ENCODE peak calls at places on chromosomes 3 and 15, in seven cellular contexts. One of them, this sample, is unnamed.

GRCh38 chr3:11548721-11549131 is 95.0 kb downstream of the VGLL4 start:
- DNase-seq in endodermal cell: no peak
- DNase-seq in brain microvascular endothelial cell: peak; percentile 85
- DNase-seq in cardiac fibroblast: peak; percentile 85
- DNase-seq in tibial artery: no peak
- DNase-seq in mammary epithelial cell: no peak
- DNase-seq in SJSA1: peak; percentile 49
- DNase-seq in this sample: peak; percentile 56

GRCh38 chr3:11452988-11453847 is 181.0 kb downstream of the ATG7 start:
- DNase-seq in brain microvascular endothelial cell: peak; percentile 77
- DNase-seq in cardiac fibroblast: peak; percentile 83
- DNase-seq in endodermal cell: no peak
- DNase-seq in SJSA1: peak; percentile 91
- DNase-seq in tibial artery: no peak
- DNase-seq in mammary epithelial cell: peak; percentile 25
- DNase-seq in this sample: no peak

GRCh38 chr15:55977225-55977624 is 16.2 kb downstream of the NEDD4 start:
- DNase-seq in SJSA1: no peak
- DNase-seq in endodermal cell: no peak
- DNase-seq in brain microvascular endothelial cell: no peak
- DNase-seq in mammary epithelial cell: no peak
- DNase-seq in cardiac fibroblast: peak; percentile 39
- DNase-seq in tibial artery: no peak
- DNase-seq in this sample: peak; percentile 41

GRCh38 chr3:48407542-48408099 is 22.3 kb downstream of the PLXNB1 start:
- DNase-seq in tibial artery: peak; percentile 13
- DNase-seq in endodermal cell: peak; percentile 83
- DNase-seq in mammary epithelial cell: no peak
- DNase-seq in SJSA1: no peak
- DNase-seq in brain microvascular endothelial cell: no peak
- DNase-seq in cardiac fibroblast: no peak
- DNase-seq in this sample: no peak

GRCh38 chr3:56323986-56324420 is 144.3 kb downstream of the ERC2 start:
- DNase-seq in endodermal cell: peak; percentile 63
- DNase-seq in brain microvascular endothelial cell: peak; percentile 81
- DNase-seq in cardiac fibroblast: peak; percentile 85
- DNase-seq in mammary epithelial cell: peak; percentile 66
- DNase-seq in tibial artery: peak; percentile 23
- DNase-seq in SJSA1: peak; percentile 71
- DNase-seq in this sample: peak; percentile 22

GRCh38 chr3:81198766-81199165 is 562.7 kb downstream of the GBE1 start:
- DNase-seq in cardiac fibroblast: peak; percentile 36
- DNase-seq in SJSA1: no peak
- DNase-seq in endodermal cell: no peak
- DNase-seq in tibial artery: no peak
- DNase-seq in mammary epithelial cell: no peak
- DNase-seq in brain microvascular endothelial cell: no peak
- DNase-seq in this sample: no peak

GRCh38 chr3:76038949-76039348 is 253.6 kb upstream of the ZNF717 start:
- DNase-seq in tibial artery: no peak
- DNase-seq in SJSA1: no peak
- DNase-seq in cardiac fibroblast: no peak
- DNase-seq in endodermal cell: no peak
- DNase-seq in mammary epithelial cell: no peak
- DNase-seq in brain microvascular endothelial cell: no peak
- DNase-seq in this sample: no peak

GRCh38 chr15:87881001-87881400 is 375.5 kb downstream of the NTRK3 start:
- DNase-seq in SJSA1: no peak
- DNase-seq in cardiac fibroblast: no peak
- DNase-seq in brain microvascular endothelial cell: no peak
- DNase-seq in mammary epithelial cell: no peak
- DNase-seq in endodermal cell: no peak
- DNase-seq in tibial artery: no peak
- DNase-seq in this sample: no peak

GRCh38 chr3:160665784-160666526 is 11.0 kb upstream of the ARL14 start:
- DNase-seq in endodermal cell: no peak
- DNase-seq in brain microvascular endothelial cell: peak; percentile 85
- DNase-seq in cardiac fibroblast: peak; percentile 88
- DNase-seq in tibial artery: no peak
- DNase-seq in SJSA1: peak; percentile 15
- DNase-seq in mammary epithelial cell: peak; percentile 86
- DNase-seq in this sample: peak; percentile 84

GRCh38 chr3:69690-70089 is 126.9 kb upstream of the CHL1 start:
- DNase-seq in cardiac fibroblast: peak; percentile 37
- DNase-seq in endodermal cell: no peak
- DNase-seq in mammary epithelial cell: no peak
- DNase-seq in brain microvascular endothelial cell: no peak
- DNase-seq in SJSA1: no peak
- DNase-seq in tibial artery: no peak
- DNase-seq in this sample: peak; percentile 23

GRCh38 chr15:82553846-82554245 is 13.6 kb upstream of the RPS17 start:
- DNase-seq in tibial artery: no peak
- DNase-seq in brain microvascular endothelial cell: no peak
- DNase-seq in mammary epithelial cell: no peak
- DNase-seq in cardiac fibroblast: no peak
- DNase-seq in SJSA1: no peak
- DNase-seq in endodermal cell: no peak
- DNase-seq in this sample: no peak

GRCh38 chr3:127589600-127590281 is 792 bp downstream of the TPRA1 start:
- DNase-seq in brain microvascular endothelial cell: no peak
- DNase-seq in cardiac fibroblast: peak; percentile 15
- DNase-seq in mammary epithelial cell: no peak
- DNase-seq in tibial artery: no peak
- DNase-seq in SJSA1: peak; percentile 29
- DNase-seq in endodermal cell: peak; percentile 72
- DNase-seq in this sample: peak; percentile 32

GRCh38 chr3:142857056-142857455 is 31.8 kb downstream of the PCOLCE2 start:
- DNase-seq in mammary epithelial cell: peak; percentile 45
- DNase-seq in cardiac fibroblast: no peak
- DNase-seq in SJSA1: no peak
- DNase-seq in tibial artery: no peak
- DNase-seq in endodermal cell: peak; percentile 87
- DNase-seq in brain microvascular endothelial cell: no peak
- DNase-seq in this sample: peak; percentile 60

GRCh38 chr15:101491739-101492640 is 2.5 kb upstream of the PCSK6 start:
- DNase-seq in SJSA1: no peak
- DNase-seq in mammary epithelial cell: no peak
- DNase-seq in brain microvascular endothelial cell: no peak
- DNase-seq in cardiac fibroblast: no peak
- DNase-seq in endodermal cell: peak; percentile 27
- DNase-seq in tibial artery: no peak
- DNase-seq in this sample: no peak

GRCh38 chr15:35692256-35692867 is 146.4 kb upstream of the DPH6 start:
- DNase-seq in cardiac fibroblast: peak; percentile 77
- DNase-seq in brain microvascular endothelial cell: peak; percentile 37
- DNase-seq in SJSA1: no peak
- DNase-seq in mammary epithelial cell: no peak
- DNase-seq in tibial artery: no peak
- DNase-seq in endodermal cell: no peak
- DNase-seq in this sample: no peak

GRCh38 chr3:189822726-189823125 is 191.5 kb downstream of the TP63 start:
- DNase-seq in mammary epithelial cell: no peak
- DNase-seq in cardiac fibroblast: no peak
- DNase-seq in SJSA1: no peak
- DNase-seq in endodermal cell: no peak
- DNase-seq in brain microvascular endothelial cell: no peak
- DNase-seq in tibial artery: no peak
- DNase-seq in this sample: no peak

GRCh38 chr3:134471521-134472193 is 14.1 kb downstream of the ANAPC13 start:
- DNase-seq in brain microvascular endothelial cell: peak; percentile 56
- DNase-seq in mammary epithelial cell: peak; percentile 76
- DNase-seq in endodermal cell: no peak
- DNase-seq in tibial artery: no peak
- DNase-seq in SJSA1: peak; percentile 65
- DNase-seq in cardiac fibroblast: peak; percentile 84
- DNase-seq in this sample: peak; percentile 85

GRCh38 chr3:171159822-171160157 is 133.3 kb upstream of the SLC2A2 start:
- DNase-seq in tibial artery: no peak
- DNase-seq in endodermal cell: no peak
- DNase-seq in SJSA1: no peak
- DNase-seq in brain microvascular endothelial cell: no peak
- DNase-seq in cardiac fibroblast: no peak
- DNase-seq in mammary epithelial cell: no peak
- DNase-seq in this sample: no peak

GRCh38 chr15:25829075-25829474 is 34.1 kb downstream of the ATP10A start:
- DNase-seq in tibial artery: no peak
- DNase-seq in mammary epithelial cell: no peak
- DNase-seq in brain microvascular endothelial cell: no peak
- DNase-seq in cardiac fibroblast: peak; percentile 9
- DNase-seq in SJSA1: no peak
- DNase-seq in endodermal cell: no peak
- DNase-seq in this sample: no peak

GRCh38 chr15:19987389-19988048 is 554.1 kb downstream of the GOLGA6L6 start:
- DNase-seq in tibial artery: no peak
- DNase-seq in cardiac fibroblast: no peak
- DNase-seq in brain microvascular endothelial cell: no peak
- DNase-seq in mammary epithelial cell: no peak
- DNase-seq in endodermal cell: peak; percentile 72
- DNase-seq in SJSA1: no peak
- DNase-seq in this sample: no peak

GRCh38 chr3:187896664-187897063 is 151.4 kb upstream of the BCL6 start:
- DNase-seq in cardiac fibroblast: no peak
- DNase-seq in mammary epithelial cell: no peak
- DNase-seq in tibial artery: no peak
- DNase-seq in brain microvascular endothelial cell: no peak
- DNase-seq in SJSA1: no peak
- DNase-seq in endodermal cell: no peak
- DNase-seq in this sample: no peak

GRCh38 chr15:80396094-80396493 is 8.1 kb upstream of the ARNT2 start:
- DNase-seq in endodermal cell: no peak
- DNase-seq in SJSA1: no peak
- DNase-seq in brain microvascular endothelial cell: no peak
- DNase-seq in cardiac fibroblast: no peak
- DNase-seq in tibial artery: no peak
- DNase-seq in mammary epithelial cell: no peak
- DNase-seq in this sample: no peak

GRCh38 chr3:136734382-136735070 is 17.7 kb downstream of the STAG1 start:
- DNase-seq in endodermal cell: no peak
- DNase-seq in tibial artery: no peak
- DNase-seq in SJSA1: no peak
- DNase-seq in brain microvascular endothelial cell: no peak
- DNase-seq in mammary epithelial cell: no peak
- DNase-seq in cardiac fibroblast: no peak
- DNase-seq in this sample: no peak

GRCh38 chr3:14684447-14684846 is 9.5 kb downstream of the C3orf20 start:
- DNase-seq in endodermal cell: no peak
- DNase-seq in cardiac fibroblast: no peak
- DNase-seq in mammary epithelial cell: no peak
- DNase-seq in tibial artery: no peak
- DNase-seq in brain microvascular endothelial cell: no peak
- DNase-seq in SJSA1: no peak
- DNase-seq in this sample: no peak

GRCh38 chr3:14689247-14689980 is 14.5 kb downstream of the C3orf20 start:
- DNase-seq in mammary epithelial cell: no peak
- DNase-seq in SJSA1: no peak
- DNase-seq in endodermal cell: no peak
- DNase-seq in brain microvascular endothelial cell: no peak
- DNase-seq in cardiac fibroblast: no peak
- DNase-seq in tibial artery: no peak
- DNase-seq in this sample: no peak

GRCh38 chr3:14687360-14687759 is 12.4 kb downstream of the C3orf20 start:
- DNase-seq in brain microvascular endothelial cell: no peak
- DNase-seq in SJSA1: no peak
- DNase-seq in mammary epithelial cell: no peak
- DNase-seq in tibial artery: no peak
- DNase-seq in cardiac fibroblast: no peak
- DNase-seq in endodermal cell: no peak
- DNase-seq in this sample: no peak

GRCh38 chr3:14688525-14688924 is 13.6 kb downstream of the C3orf20 start:
- DNase-seq in endodermal cell: no peak
- DNase-seq in brain microvascular endothelial cell: no peak
- DNase-seq in tibial artery: no peak
- DNase-seq in cardiac fibroblast: no peak
- DNase-seq in mammary epithelial cell: no peak
- DNase-seq in SJSA1: no peak
- DNase-seq in this sample: no peak

DNA sequence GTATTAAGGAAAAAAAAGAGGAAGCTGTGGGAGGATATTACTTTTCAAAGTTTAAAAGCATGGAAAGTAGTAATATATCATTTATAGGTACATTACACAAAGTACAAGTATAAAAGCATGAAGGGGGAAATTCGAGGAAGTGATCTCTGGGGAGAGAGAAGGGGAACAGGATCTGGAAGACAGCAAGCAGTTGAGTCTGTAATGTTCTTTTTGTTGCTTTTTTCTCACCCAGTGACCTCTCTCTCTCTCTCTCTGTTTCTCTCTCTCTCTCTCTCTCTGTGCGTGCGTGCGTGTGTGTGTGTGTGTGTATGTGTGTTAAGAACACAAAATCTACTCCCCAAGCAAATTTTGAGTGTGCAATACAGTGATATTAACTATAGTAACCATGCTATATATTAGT is 10.3 kb downstream of the C3orf20 start:
- DNase-seq in tibial artery: no peak
- DNase-seq in mammary epithelial cell: no peak
- DNase-seq in SJSA1: no peak
- DNase-seq in endodermal cell: no peak
- DNase-seq in brain microvascular endothelial cell: no peak
- DNase-seq in cardiac fibroblast: no peak
- DNase-seq in this sample: no peak
- H3K4me3 ChIP-seq in tibial artery: no peak overlapping the region
- H3K4me3 ChIP-seq in mammary epithelial cell: no peak overlapping the region
- H3K4me3 ChIP-seq in SJSA1: no peak overlapping the region
- H3K4me3 ChIP-seq in endodermal cell: no peak overlapping the region
- H3K4me3 ChIP-seq in brain microvascular endothelial cell: no peak overlapping the region
- H3K4me3 ChIP-seq in cardiac fibroblast: no peak overlapping the region
- H3K4me3 ChIP-seq in this sample: no peak overlapping the region

GRCh38 chr3:66497982-66498671 is 2.7 kb downstream of the LRIG1 start:
- DNase-seq in endodermal cell: no peak
- DNase-seq in cardiac fibroblast: no peak
- DNase-seq in tibial artery: no peak
- DNase-seq in SJSA1: no peak
- DNase-seq in brain microvascular endothelial cell: no peak
- DNase-seq in mammary epithelial cell: no peak
- DNase-seq in this sample: no peak
- H3K4me3 ChIP-seq in endodermal cell: peak overlapping the region; percentile 97
- H3K4me3 ChIP-seq in cardiac fibroblast: no peak overlapping the region
- H3K4me3 ChIP-seq in tibial artery: peak overlapping the region; percentile 77
- H3K4me3 ChIP-seq in SJSA1: no peak overlapping the region
- H3K4me3 ChIP-seq in brain microvascular endothelial cell: no peak overlapping the region
- H3K4me3 ChIP-seq in mammary epithelial cell: no peak overlapping the region
- H3K4me3 ChIP-seq in this sample: no peak overlapping the region

DNA sequence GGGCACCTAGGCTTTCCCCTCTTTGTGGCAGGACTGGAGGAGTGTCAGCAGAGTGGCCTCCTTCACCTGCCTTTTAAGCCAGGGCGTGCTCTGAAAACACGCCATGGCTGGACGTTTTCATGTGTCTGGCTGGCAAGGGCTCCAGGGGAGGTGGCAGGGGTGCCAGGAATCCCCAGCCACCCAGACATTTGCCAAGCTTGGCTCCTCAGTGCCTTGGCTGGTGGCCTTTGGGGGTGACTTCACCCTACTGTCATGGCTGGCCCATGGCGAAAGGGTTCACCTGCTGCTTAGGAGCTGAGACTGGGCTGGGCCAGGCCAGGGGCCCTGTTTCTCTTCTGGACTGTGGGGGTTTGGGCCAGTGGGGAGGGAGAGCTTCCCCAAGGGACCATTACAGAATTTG is 17.6 kb downstream of the KLF13 start:
- DNase-seq in cardiac fibroblast: no peak
- DNase-seq in endodermal cell: no peak
- DNase-seq in mammary epithelial cell: no peak
- DNase-seq in brain microvascular endothelial cell: no peak
- DNase-seq in SJSA1: no peak
- DNase-seq in tibial artery: no peak
- DNase-seq in this sample: no peak
- H3K4me3 ChIP-seq in cardiac fibroblast: no peak overlapping the region
- H3K4me3 ChIP-seq in endodermal cell: no peak overlapping the region
- H3K4me3 ChIP-seq in mammary epithelial cell: no peak overlapping the region
- H3K4me3 ChIP-seq in brain microvascular endothelial cell: no peak overlapping the region
- H3K4me3 ChIP-seq in SJSA1: no peak overlapping the region
- H3K4me3 ChIP-seq in tibial artery: no peak overlapping the region
- H3K4me3 ChIP-seq in this sample: no peak overlapping the region

GRCh38 chr3:9143180-9143579 is 106.3 kb downstream of the SRGAP3 start:
- DNase-seq in tibial artery: no peak
- DNase-seq in mammary epithelial cell: no peak
- DNase-seq in brain microvascular endothelial cell: no peak
- DNase-seq in cardiac fibroblast: no peak
- DNase-seq in endodermal cell: no peak
- DNase-seq in SJSA1: no peak
- DNase-seq in this sample: no peak
- H3K4me3 ChIP-seq in tibial artery: no peak overlapping the region
- H3K4me3 ChIP-seq in mammary epithelial cell: no peak overlapping the region
- H3K4me3 ChIP-seq in brain microvascular endothelial cell: no peak overlapping the region
- H3K4me3 ChIP-seq in cardiac fibroblast: no peak overlapping the region
- H3K4me3 ChIP-seq in endodermal cell: no peak overlapping the region
- H3K4me3 ChIP-seq in SJSA1: no peak overlapping the region
- H3K4me3 ChIP-seq in this sample: no peak overlapping the region

This sample was measured in epithelial cell of esophagus.